ENCODE peak calls at places on chromosomes 3 and 15, in six cellular contexts. One of them, this sample, is unnamed. For H3K4me1, the result is how much of the 10 kb centered on the place peaks cover.

GRCh38 chr15:36501063-36501678 is 78.3 kb upstream of the CDIN1 start:
- DNase-seq in ovary: no peak
- DNase-seq in A549: peak
- DNase-seq in sigmoid colon: no peak
- DNase-seq in tibial nerve: peak
- DNase-seq in transverse colon: no peak
- DNase-seq in this sample: no peak

GRCh38 chr3:27353221-27353620 is 16.0 kb downstream of the NEK10 start:
- DNase-seq in transverse colon: no peak
- DNase-seq in A549: no peak
- DNase-seq in sigmoid colon: no peak
- DNase-seq in tibial nerve: no peak
- DNase-seq in ovary: no peak
- DNase-seq in this sample: no peak

GRCh38 chr15:86256628-86257027 is 177.0 kb downstream of the AGBL1 start:
- DNase-seq in tibial nerve: no peak
- DNase-seq in ovary: no peak
- DNase-seq in transverse colon: no peak
- DNase-seq in sigmoid colon: no peak
- DNase-seq in A549: no peak
- DNase-seq in this sample: no peak

GRCh38 chr3:38560996-38561717 is 65.0 kb downstream of the EXOG start:
- DNase-seq in transverse colon: no peak
- DNase-seq in A549: no peak
- DNase-seq in tibial nerve: no peak
- DNase-seq in ovary: peak
- DNase-seq in sigmoid colon: peak
- DNase-seq in this sample: no peak

GRCh38 chr3:178971614-178972013 is 100.0 kb downstream of the ZMAT3 start:
- DNase-seq in sigmoid colon: no peak
- DNase-seq in ovary: no peak
- DNase-seq in transverse colon: no peak
- DNase-seq in A549: no peak
- DNase-seq in tibial nerve: no peak
- DNase-seq in this sample: no peak

GRCh38 chr15:38514601-38515000 is 50.0 kb downstream of the RASGRP1 start:
- DNase-seq in sigmoid colon: no peak
- DNase-seq in A549: no peak
- DNase-seq in ovary: no peak
- DNase-seq in tibial nerve: no peak
- DNase-seq in transverse colon: no peak
- DNase-seq in this sample: no peak

GRCh38 chr3:183006396-183007002 is 26.2 kb upstream of the DCUN1D1 start:
- DNase-seq in A549: no peak
- DNase-seq in ovary: no peak
- DNase-seq in sigmoid colon: no peak
- DNase-seq in tibial nerve: no peak
- DNase-seq in transverse colon: no peak
- DNase-seq in this sample: no peak

GRCh38 chr15:68593826-68594532 is 15.2 kb downstream of the CORO2B start:
- DNase-seq in tibial nerve: no peak
- DNase-seq in A549: no peak
- DNase-seq in ovary: no peak
- DNase-seq in transverse colon: no peak
- DNase-seq in sigmoid colon: no peak
- DNase-seq in this sample: no peak

GRCh38 chr3:149363053-149363452 is 14.4 kb downstream of the TM4SF1 start:
- DNase-seq in transverse colon: no peak
- DNase-seq in tibial nerve: no peak
- DNase-seq in ovary: no peak
- DNase-seq in A549: no peak
- DNase-seq in sigmoid colon: no peak
- DNase-seq in this sample: no peak

GRCh38 chr15:85289677-85290365 is 90.6 kb upstream of the AKAP13 start:
- DNase-seq in tibial nerve: peak
- DNase-seq in transverse colon: peak
- DNase-seq in sigmoid colon: no peak
- DNase-seq in A549: peak
- DNase-seq in ovary: no peak
- DNase-seq in this sample: peak

GRCh38 chr15:67296188-67296587 is 41.6 kb downstream of the IQCH start:
- DNase-seq in A549: no peak
- DNase-seq in ovary: no peak
- DNase-seq in sigmoid colon: no peak
- DNase-seq in transverse colon: no peak
- DNase-seq in tibial nerve: no peak
- DNase-seq in this sample: no peak

GRCh38 chr3:16528581-16528993 is 15.1 kb upstream of the RFTN1 start:
- DNase-seq in ovary: no peak
- DNase-seq in A549: no peak
- DNase-seq in transverse colon: no peak
- DNase-seq in tibial nerve: peak
- DNase-seq in sigmoid colon: no peak
- DNase-seq in this sample: no peak

GRCh38 chr3:152190636-152191183 is 78.0 kb upstream of the MBNL1 start:
- DNase-seq in transverse colon: no peak
- DNase-seq in sigmoid colon: no peak
- DNase-seq in A549: no peak
- DNase-seq in tibial nerve: no peak
- DNase-seq in ovary: no peak
- DNase-seq in this sample: no peak

GRCh38 chr15:63983071-63983711 is 63.1 kb downstream of the DAPK2 start:
- DNase-seq in sigmoid colon: no peak
- DNase-seq in tibial nerve: no peak
- DNase-seq in A549: no peak
- DNase-seq in transverse colon: no peak
- DNase-seq in ovary: no peak
- DNase-seq in this sample: no peak

DNA sequence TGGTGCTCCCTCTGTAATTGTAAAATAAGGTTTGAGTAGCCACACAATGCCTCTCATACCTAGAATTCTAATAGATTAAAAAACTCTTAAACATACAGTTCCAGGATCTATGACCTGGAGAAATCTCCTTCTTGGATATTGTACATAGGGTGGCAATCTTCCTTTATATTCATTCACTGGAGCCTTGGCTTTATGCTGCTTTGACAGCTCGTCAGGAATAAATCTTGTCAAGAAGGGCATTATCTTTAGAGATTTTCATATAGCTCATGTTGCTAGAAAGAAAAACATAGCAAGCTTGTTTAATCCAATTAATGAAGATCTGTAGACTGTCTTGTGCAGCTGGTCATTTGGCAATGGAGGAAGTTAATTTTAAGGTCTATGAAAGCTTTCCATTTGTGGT is 131.1 kb downstream of the PYDC2 start:
- DNase-seq in sigmoid colon: no peak
- DNase-seq in tibial nerve: no peak
- DNase-seq in transverse colon: no peak
- DNase-seq in ovary: no peak
- DNase-seq in A549: no peak
- DNase-seq in this sample: no peak
- TF ChIP-seq EP300 in sigmoid colon: no peak
- TF ChIP-seq EP300 in tibial nerve: no peak
- TF ChIP-seq EP300 in transverse colon: no peak
- TF ChIP-seq EP300 in ovary: no peak
- TF ChIP-seq EP300 in A549: no peak
- TF ChIP-seq EP300 in this sample: no peak

GRCh38 chr15:72082176-72082575 is 35.8 kb downstream of the MYO9A start:
- DNase-seq in transverse colon: no peak
- DNase-seq in ovary: no peak
- DNase-seq in tibial nerve: no peak
- DNase-seq in A549: no peak
- DNase-seq in sigmoid colon: no peak
- DNase-seq in this sample: no peak
- H3K4me1 ChIP-seq in transverse colon: under half
- H3K4me1 ChIP-seq in ovary: under half
- H3K4me1 ChIP-seq in tibial nerve: under half
- H3K4me1 ChIP-seq in A549: under half
- H3K4me1 ChIP-seq in sigmoid colon: under half
- H3K4me1 ChIP-seq in this sample: under half

GRCh38 chr15:55221090-55222011 is 24.6 kb upstream of the RSL24D1 start:
- DNase-seq in sigmoid colon: no peak
- DNase-seq in transverse colon: no peak
- DNase-seq in ovary: no peak
- DNase-seq in tibial nerve: no peak
- DNase-seq in A549: peak
- DNase-seq in this sample: no peak
- TF ChIP-seq EP300 in sigmoid colon: no peak
- TF ChIP-seq EP300 in transverse colon: no peak
- TF ChIP-seq EP300 in ovary: no peak
- TF ChIP-seq EP300 in tibial nerve: peak
- TF ChIP-seq EP300 in A549: no peak
- TF ChIP-seq EP300 in this sample: no peak

GRCh38 chr15:70504305-70504951 is 258.9 kb downstream of the UACA start:
- DNase-seq in transverse colon: peak
- DNase-seq in sigmoid colon: peak
- DNase-seq in tibial nerve: peak
- DNase-seq in ovary: peak
- DNase-seq in A549: peak
- DNase-seq in this sample: peak

GRCh38 chr15:70505411-70505919 is 257.9 kb downstream of the UACA start:
- DNase-seq in tibial nerve: no peak
- DNase-seq in ovary: no peak
- DNase-seq in transverse colon: no peak
- DNase-seq in sigmoid colon: no peak
- DNase-seq in A549: peak
- DNase-seq in this sample: no peak

GRCh38 chr15:70505971-70506887 is 257.1 kb downstream of the UACA start:
- DNase-seq in tibial nerve: no peak
- DNase-seq in sigmoid colon: no peak
- DNase-seq in A549: no peak
- DNase-seq in transverse colon: no peak
- DNase-seq in ovary: no peak
- DNase-seq in this sample: no peak

GRCh38 chr15:70503798-70504304 is 259.5 kb downstream of the UACA start:
- DNase-seq in sigmoid colon: no peak
- DNase-seq in ovary: no peak
- DNase-seq in A549: no peak
- DNase-seq in transverse colon: no peak
- DNase-seq in tibial nerve: no peak
- DNase-seq in this sample: no peak

DNA sequence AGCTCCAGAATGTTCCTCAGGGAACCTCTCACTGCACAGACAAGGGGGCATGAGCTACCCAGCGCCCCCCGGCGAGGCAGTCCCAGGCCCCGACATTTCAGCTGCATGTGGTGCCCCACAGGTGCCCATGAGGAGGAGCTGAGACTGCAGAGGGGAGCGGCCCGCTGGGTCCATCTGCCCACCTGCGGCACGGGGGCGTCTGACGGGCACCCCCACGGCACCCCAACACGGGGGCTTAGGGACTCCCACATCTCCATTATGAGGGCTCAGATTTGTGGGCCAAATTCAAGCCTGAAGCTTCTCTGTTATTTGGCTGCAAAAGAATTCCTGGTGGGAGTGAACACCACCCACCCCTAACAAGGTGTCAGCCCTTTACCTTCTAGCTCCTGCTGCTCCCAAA is 258.4 kb downstream of the UACA start:
- DNase-seq in A549: no peak
- DNase-seq in tibial nerve: no peak
- DNase-seq in ovary: no peak
- DNase-seq in sigmoid colon: no peak
- DNase-seq in transverse colon: no peak
- DNase-seq in this sample: no peak
- H3K4me1 ChIP-seq in A549: half or more
- H3K4me1 ChIP-seq in tibial nerve: under half
- H3K4me1 ChIP-seq in ovary: under half
- H3K4me1 ChIP-seq in sigmoid colon: half or more
- H3K4me1 ChIP-seq in transverse colon: under half
- H3K4me1 ChIP-seq in this sample: half or more

GRCh38 chr3:189307963-189308362 is 136.2 kb downstream of the TPRG1 start:
- DNase-seq in ovary: no peak
- DNase-seq in sigmoid colon: no peak
- DNase-seq in A549: no peak
- DNase-seq in tibial nerve: no peak
- DNase-seq in transverse colon: no peak
- DNase-seq in this sample: no peak

GRCh38 chr3:189301479-189301878 is 129.7 kb downstream of the TPRG1 start:
- DNase-seq in A549: no peak
- DNase-seq in tibial nerve: no peak
- DNase-seq in ovary: no peak
- DNase-seq in transverse colon: no peak
- DNase-seq in sigmoid colon: no peak
- DNase-seq in this sample: no peak

GRCh38 chr3:189303584-189303983 is 131.8 kb downstream of the TPRG1 start:
- DNase-seq in A549: peak
- DNase-seq in ovary: no peak
- DNase-seq in transverse colon: no peak
- DNase-seq in tibial nerve: no peak
- DNase-seq in sigmoid colon: no peak
- DNase-seq in this sample: no peak

GRCh38 chr3:189305412-189305811 is 133.6 kb downstream of the TPRG1 start:
- DNase-seq in ovary: no peak
- DNase-seq in sigmoid colon: no peak
- DNase-seq in tibial nerve: no peak
- DNase-seq in A549: no peak
- DNase-seq in transverse colon: no peak
- DNase-seq in this sample: no peak

DNA sequence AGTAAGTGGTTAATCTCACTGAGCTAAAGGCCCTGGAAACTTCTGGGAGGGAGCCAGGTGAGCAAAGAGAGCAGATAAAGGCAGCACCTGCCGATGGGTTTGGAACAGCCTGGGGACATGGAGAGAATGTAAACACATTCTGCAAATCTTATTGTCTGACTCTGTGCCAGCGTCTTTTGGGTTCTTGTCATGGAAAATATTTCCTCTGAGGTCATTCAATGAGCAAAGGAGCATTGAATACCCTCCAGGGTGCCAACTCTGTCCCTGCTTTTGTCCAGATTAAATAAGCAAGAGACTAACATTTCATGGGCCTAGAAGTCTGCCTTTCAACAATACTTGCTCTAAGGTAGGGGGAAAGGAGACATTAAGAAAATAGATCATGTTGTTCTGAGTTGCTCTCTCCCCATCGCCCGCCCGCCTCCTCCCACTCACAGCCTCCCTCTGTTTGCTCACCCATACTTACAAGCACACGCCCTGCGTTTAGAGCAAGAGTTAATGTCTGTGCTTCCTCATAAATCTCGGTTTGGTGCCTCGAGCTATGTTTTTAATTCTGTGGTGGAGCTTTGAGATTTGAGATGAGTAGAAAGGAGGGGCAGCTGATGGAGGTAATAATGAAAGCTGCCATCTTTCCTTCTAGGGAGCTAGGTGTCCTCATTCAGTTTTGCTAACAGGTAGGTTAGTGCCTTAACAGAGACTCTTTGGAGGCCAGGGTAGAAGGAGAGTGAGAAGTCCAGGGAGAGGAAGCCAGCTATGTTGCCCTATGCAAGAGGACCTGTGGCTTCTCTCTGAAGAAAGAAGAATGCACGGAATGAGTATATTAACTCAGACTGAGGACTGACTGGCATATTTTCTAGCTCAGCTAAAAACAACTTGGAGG is 132.9 kb downstream of the TPRG1 start:
- DNase-seq in transverse colon: peak
- DNase-seq in A549: peak
- DNase-seq in tibial nerve: no peak
- DNase-seq in ovary: no peak
- DNase-seq in sigmoid colon: no peak
- DNase-seq in this sample: peak
- TF ChIP-seq EP300 in transverse colon: no peak
- TF ChIP-seq EP300 in A549: peak
- TF ChIP-seq EP300 in tibial nerve: no peak
- TF ChIP-seq EP300 in ovary: no peak
- TF ChIP-seq EP300 in sigmoid colon: no peak
- TF ChIP-seq EP300 in this sample: no peak

GRCh38 chr15:75043509-75044257 is 20.3 kb downstream of the PPCDC start:
- DNase-seq in tibial nerve: peak
- DNase-seq in transverse colon: peak
- DNase-seq in ovary: peak
- DNase-seq in A549: peak
- DNase-seq in sigmoid colon: peak
- DNase-seq in this sample: peak
- H3K4me1 ChIP-seq in tibial nerve: under half
- H3K4me1 ChIP-seq in transverse colon: half or more
- H3K4me1 ChIP-seq in ovary: under half
- H3K4me1 ChIP-seq in A549: under half
- H3K4me1 ChIP-seq in sigmoid colon: half or more
- H3K4me1 ChIP-seq in this sample: half or more